ENCODE peak calls at places on chromosome 22, in nine cellular contexts. A is hepatic stellate cell; P is IMR-90; T is HuH-7.5; X is activated T-helper 1 cell treated with anti-CD3 and anti-CD28 coated beads, Interleukin-2, amount 50 U/mL, for 16 hours; B is GM04503; N is GM23338; J is neural progenitor cell; L is NCI-H2081. U is an unnamed sample.

GRCh38 chr22:47015589-47016178 is 253.2 kb downstream of the TBC1D22A start:
- DNase-seq in A (no peak), P (no peak), T (no peak), X (no peak), B (no peak), N (no peak), J (no peak), L (no peak), U (no peak)

GRCh38 chr22:42608481-42609361 is 6.0 kb downstream of the POLDIP3 start:
- DNase-seq in A (peak; percentile 50), P (peak; percentile 76), T (no peak), X (no peak), B (no peak), N (no peak), J (peak; percentile 31), L (peak; percentile 26), U (peak; percentile 64)

GRCh38 chr22:19289475-19290161 is 1.9 kb downstream of the CLTCL1 start:
- DNase-seq in A (peak; percentile 67), P (peak; percentile 81), T (no peak), X (no peak), B (no peak), N (no peak), J (no peak), L (no peak), U (peak; percentile 29)

GRCh38 chr22:42758929-42759629 is 38.4 kb upstream of the A4GALT start:
- DNase-seq in A (no peak), P (peak; percentile 86), T (no peak), X (no peak), B (no peak), N (peak; percentile 34), J (peak; percentile 18), L (no peak), U (peak; percentile 35)

GRCh38 chr22:45425101-45425500 is 11.6 kb downstream of the RIBC2 start:
- DNase-seq in A (no peak), P (peak; percentile 36), T (no peak), X (no peak), B (no peak), N (no peak), J (no peak), L (no peak), U (peak; percentile 64)

GRCh38 chr22:44394246-44395115 is 81.7 kb upstream of the SHISAL1 start:
- DNase-seq in A (no peak), P (no peak), T (no peak), X (no peak), B (no peak), N (no peak), J (no peak), L (no peak), U (no peak)

GRCh38 chr22:27278986-27279385 is 522.6 kb downstream of the MN1 start:
- DNase-seq in A (no peak), P (no peak), T (no peak), X (no peak), B (no peak), N (no peak), J (no peak), L (no peak), U (no peak)

GRCh38 chr22:17751596-17751995 is 22.7 kb downstream of the BID start:
- DNase-seq in A (no peak), P (no peak), T (no peak), X (no peak), B (no peak), N (no peak), J (no peak), L (no peak), U (no peak)

GRCh38 chr22:44648821-44649566 is 53.0 kb upstream of the PRR5 start:
- DNase-seq in A (peak; percentile 82), P (peak; percentile 98), T (no peak), X (no peak), B (peak; percentile 98), N (no peak), J (no peak), L (no peak), U (peak; percentile 95)

GRCh38 chr22:50483977-50484853 is 2.4 kb upstream of the MIOX start:
- DNase-seq in A (no peak), P (no peak), T (no peak), X (no peak), B (no peak), N (no peak), J (no peak), L (no peak), U (no peak)

GRCh38 chr22:41915035-41915782 is at the start of gene SHISA8:
- DNase-seq in A (no peak), P (peak; percentile 7), T (no peak), X (peak; percentile 39), B (no peak), N (peak; percentile 73), J (peak; percentile 79), L (peak; percentile 20), U (peak; percentile 34)

GRCh38 chr22:36595968-36596367 is 67.0 kb upstream of the EIF3D start:
- DNase-seq in A (no peak), P (no peak), T (no peak), X (no peak), B (no peak), N (no peak), J (no peak), L (no peak), U (no peak)

GRCh38 chr22:44024288-44024908 is at the start of gene PARVB:
- DNase-seq in A (peak; percentile 50), P (no peak), T (peak; percentile 42), X (no peak), B (no peak), N (peak; percentile 42), J (peak; percentile 45), L (peak; percentile 15), U (peak; percentile 37)

GRCh38 chr22:29801153-29801552 is 34.0 kb downstream of the UQCR10 start:
- DNase-seq in A (no peak), P (no peak), T (no peak), X (no peak), B (no peak), N (peak; percentile 36), J (peak; percentile 38), L (no peak), U (no peak)

GRCh38 chr22:38860291-38861169 is 11.5 kb downstream of the CBX6 start:
- DNase-seq in A (no peak), P (no peak), T (no peak), X (no peak), B (no peak), N (peak; percentile 57), J (peak; percentile 30), L (no peak), U (no peak)

GRCh38 chr22:46738642-46738960 is 549 bp upstream of the CERK start:
- DNase-seq in A (no peak), P (no peak), T (no peak), X (no peak), B (no peak), N (peak; percentile 65), J (peak; percentile 51), L (no peak), U (no peak)

GRCh38 chr22:27799334-27800249 is 2.0 kb downstream of the MN1 start:
- DNase-seq in A (peak; percentile 57), P (no peak), T (no peak), X (no peak), B (no peak), N (no peak), J (peak; percentile 60), L (no peak), U (no peak)

GRCh38 chr22:36726007-36726380 is 22.4 kb upstream of the CACNG2 start:
- DNase-seq in A (no peak), P (no peak), T (no peak), X (no peak), B (no peak), N (no peak), J (no peak), L (no peak), U (no peak)

GRCh38 chr22:37556750-37557149 is 3.5 kb upstream of the CDC42EP1 start:
- DNase-seq in A (no peak), P (no peak), T (no peak), X (no peak), B (no peak), N (peak; percentile 76), J (peak; percentile 54), L (no peak), U (no peak)

GRCh38 chr22:22595001-22595835 is 36.2 kb upstream of the PRAME start:
- DNase-seq in A (no peak), P (no peak), T (no peak), X (no peak), B (no peak), N (no peak), J (no peak), L (no peak), U (no peak)

GRCh38 chr22:27885977-27886842 is 32.8 kb downstream of the PITPNB start:
- DNase-seq in A (peak; percentile 75), P (peak; percentile 98), T (no peak), X (no peak), B (peak; percentile 86), N (peak; percentile 72), J (peak; percentile 61), L (peak; percentile 1), U (peak; percentile 80)

GRCh38 chr22:34278121-34278520 is 357.8 kb upstream of the LARGE1 start:
- DNase-seq in A (no peak), P (no peak), T (no peak), X (no peak), B (no peak), N (no peak), J (no peak), L (no peak), U (no peak)

GRCh38 chr22:39612811-39613548 is 42.4 kb downstream of the CACNA1I start:
- DNase-seq in A (no peak), P (no peak), T (no peak), X (no peak), B (no peak), N (no peak), J (no peak), L (no peak), U (no peak)

GRCh38 chr22:35991168-35991567 is 37.5 kb downstream of the RBFOX2 start:
- DNase-seq in A (peak; percentile 35), P (peak; percentile 88), T (no peak), X (no peak), B (no peak), N (no peak), J (no peak), L (no peak), U (no peak)

U was measured in AG08395.